ENCODE peak calls at places on chromosomes 12 and 14, in nine cellular contexts. H, W, J, X, L, Q, Z, B and F are unnamed samples.

GRCh38 chr12:69330475-69331473 is 17.4 kb upstream of the LYZ start:
- DNase-seq in H (no peak), W (no peak), J (peak; percentile 24), X (peak; percentile 70), L (no peak), Q (peak; percentile 16), Z (peak; percentile 75), B (peak; percentile 64), F (peak; percentile 21)

GRCh38 chr14:91606851-91607250 is 96.7 kb upstream of the PPP4R3A start:
- DNase-seq in H (no peak), W (no peak), J (no peak), X (no peak), L (no peak), Q (no peak), Z (no peak), B (no peak), F (peak; percentile 71)

GRCh38 chr12:122874081-122874480 is 21.8 kb downstream of the VPS37B start:
- DNase-seq in H (no peak), W (no peak), J (no peak), X (peak; percentile 57), L (no peak), Q (no peak), Z (peak; percentile 61), B (peak; percentile 54), F (no peak)

GRCh38 chr12:109776624-109777023 is 56.6 kb downstream of the TRPV4 start:
- DNase-seq in H (no peak), W (no peak), J (no peak), X (no peak), L (no peak), Q (no peak), Z (no peak), B (no peak), F (no peak)

GRCh38 chr12:51323966-51324895 is at the start of gene BIN2:
- DNase-seq in H (no peak), W (peak; percentile 37), J (no peak), X (peak; percentile 87), L (no peak), Q (peak; percentile 22), Z (peak; percentile 80), B (no peak), F (no peak)

GRCh38 chr12:118164798-118165486 is 29.0 kb downstream of the PEBP1 start:
- DNase-seq in H (peak; percentile 38), W (no peak), J (peak; percentile 37), X (no peak), L (peak; percentile 23), Q (no peak), Z (no peak), B (peak; percentile 55), F (peak; percentile 31)

GRCh38 chr12:46660719-46661118 is 165.1 kb downstream of the SLC38A4 start:
- DNase-seq in H (no peak), W (no peak), J (no peak), X (no peak), L (no peak), Q (no peak), Z (no peak), B (no peak), F (no peak)

GRCh38 chr14:105897725-105898113 is 371.3 kb downstream of the TMEM121 start:
- DNase-seq in H (no peak), W (no peak), J (no peak), X (no peak), L (no peak), Q (no peak), Z (no peak), B (no peak), F (no peak)

GRCh38 chr14:103819503-103820307 is 27.7 kb downstream of the PPP1R13B start:
- DNase-seq in H (no peak), W (no peak), J (peak; percentile 11), X (peak; percentile 60), L (peak; percentile 10), Q (peak; percentile 19), Z (no peak), B (peak; percentile 70), F (no peak)

GRCh38 chr14:94671870-94672444 is 59.8 kb downstream of the SERPINA3 start:
- DNase-seq in H (peak; percentile 16), W (no peak), J (no peak), X (peak; percentile 40), L (no peak), Q (no peak), Z (peak; percentile 36), B (peak; percentile 21), F (no peak)

GRCh38 chr12:22743700-22744099 is 118.7 kb downstream of the ETNK1 start:
- DNase-seq in H (no peak), W (no peak), J (peak; percentile 35), X (no peak), L (no peak), Q (no peak), Z (no peak), B (no peak), F (no peak)

GRCh38 chr12:68264864-68265256 is 11.5 kb upstream of the IL22 start:
- DNase-seq in H (peak; percentile 48), W (no peak), J (no peak), X (no peak), L (no peak), Q (no peak), Z (no peak), B (no peak), F (no peak)

GRCh38 chr14:61147369-61147897 is 133.7 kb downstream of the TMEM30B start:
- DNase-seq in H (peak; percentile 48), W (no peak), J (no peak), X (no peak), L (no peak), Q (no peak), Z (no peak), B (no peak), F (peak; percentile 30)

GRCh38 chr14:104799657-104800599 is 973 bp upstream of the ZBTB42 start:
- DNase-seq in H (peak; percentile 24), W (peak; percentile 84), J (peak; percentile 83), X (peak; percentile 95), L (peak; percentile 79), Q (peak; percentile 74), Z (peak; percentile 97), B (peak; percentile 84), F (peak; percentile 29)

GRCh38 chr14:100117026-100117425 is 42.4 kb downstream of the DEGS2 start:
- DNase-seq in H (no peak), W (no peak), J (no peak), X (peak; percentile 48), L (no peak), Q (no peak), Z (no peak), B (no peak), F (no peak)

GRCh38 chr14:100118377-100119011 is 41.0 kb downstream of the DEGS2 start:
- DNase-seq in H (no peak), W (no peak), J (no peak), X (no peak), L (no peak), Q (no peak), Z (no peak), B (no peak), F (no peak)

GRCh38 chr14:100116134-100116533 is 43.3 kb downstream of the DEGS2 start:
- DNase-seq in H (no peak), W (no peak), J (no peak), X (peak; percentile 15), L (no peak), Q (no peak), Z (no peak), B (no peak), F (no peak)

GRCh38 chr14:100119251-100119650 is 40.2 kb downstream of the DEGS2 start:
- DNase-seq in H (no peak), W (no peak), J (no peak), X (no peak), L (no peak), Q (no peak), Z (no peak), B (no peak), F (no peak)

GRCh38 chr14:100117647-100118376 is 41.6 kb downstream of the DEGS2 start:
- DNase-seq in H (no peak), W (no peak), J (no peak), X (no peak), L (no peak), Q (no peak), Z (no peak), B (no peak), F (no peak)
- H3K36me3 ChIP-seq in H (no peaks in the 10 kb centered on the region), W (no peaks in the 10 kb centered on the region), J (peaks cover 19% of the 10 kb centered on the region), X (no peaks in the 10 kb centered on the region), L (no peaks in the 10 kb centered on the region), Q (no peaks in the 10 kb centered on the region), Z (no peaks in the 10 kb centered on the region), B (no peaks in the 10 kb centered on the region), F (no peaks in the 10 kb centered on the region)

GRCh38 chr12:80118565-80119337 is 19.4 kb downstream of the OTOGL start:
- DNase-seq in H (no peak), W (no peak), J (no peak), X (no peak), L (no peak), Q (no peak), Z (no peak), B (no peak), F (no peak)
- H3K4me3 ChIP-seq in H (no peak overlapping the region), W (no peak overlapping the region), J (no peak overlapping the region), X (no peak overlapping the region), L (no peak overlapping the region), Q (no peak overlapping the region), Z (no peak overlapping the region), B (no peak overlapping the region), F (no peak overlapping the region)

GRCh38 chr12:56137853-56138571 is 9.9 kb downstream of the ESYT1 start:
- DNase-seq in H (no peak), W (no peak), J (no peak), X (no peak), L (no peak), Q (no peak), Z (peak; percentile 55), B (no peak), F (no peak)

GRCh38 chr12:56143870-56144269 is 8.5 kb upstream of the MYL6B start:
- DNase-seq in H (no peak), W (no peak), J (no peak), X (no peak), L (no peak), Q (no peak), Z (no peak), B (no peak), F (no peak)

GRCh38 chr12:56145218-56145617 is 7.2 kb upstream of the MYL6B start:
- DNase-seq in H (no peak), W (no peak), J (no peak), X (no peak), L (no peak), Q (no peak), Z (no peak), B (no peak), F (no peak)

GRCh38 chr12:56143225-56143624 is 9.2 kb upstream of the MYL6B start:
- DNase-seq in H (no peak), W (no peak), J (no peak), X (no peak), L (no peak), Q (no peak), Z (no peak), B (no peak), F (no peak)

GRCh38 chr12:56142184-56142784 is 10.1 kb upstream of the MYL6B start:
- DNase-seq in H (no peak), W (no peak), J (no peak), X (no peak), L (no peak), Q (no peak), Z (no peak), B (no peak), F (no peak)
- H3K36me3 ChIP-seq in H (peaks cover 62% of the 10 kb centered on the region), W (peaks cover 80% of the 10 kb centered on the region), J (peaks cover 62% of the 10 kb centered on the region), X (peaks cover 82% of the 10 kb centered on the region), L (peaks cover 57% of the 10 kb centered on the region), Q (peaks cover 44% of the 10 kb centered on the region), Z (peaks cover 17% of the 10 kb centered on the region), B (peaks cover 24% of the 10 kb centered on the region), F (peaks cover 33% of the 10 kb centered on the region)

DNA sequence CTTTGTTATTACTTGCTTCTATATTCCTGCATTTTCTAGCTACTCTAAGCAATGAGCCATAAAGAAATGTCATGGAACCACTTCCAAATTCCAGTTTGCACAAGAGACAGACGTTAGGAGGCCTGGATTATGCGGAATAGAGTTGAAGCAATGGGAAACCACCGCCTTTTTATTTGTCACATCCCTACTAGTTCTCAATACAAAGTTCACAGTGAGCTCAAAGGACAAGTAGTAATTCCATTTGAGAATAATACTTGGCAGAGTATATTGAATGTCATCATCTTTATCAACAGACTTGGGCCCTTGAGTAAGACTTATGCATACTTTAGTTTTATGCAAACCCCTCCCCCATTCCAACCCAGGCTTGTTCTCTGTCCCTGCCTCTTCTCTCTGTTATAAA is 3.7 kb upstream of the SLC15A5 start:
- DNase-seq in H (no peak), W (no peak), J (no peak), X (no peak), L (no peak), Q (no peak), Z (no peak), B (no peak), F (no peak)
- H3K4me3 ChIP-seq in H (no peak overlapping the region), W (no peak overlapping the region), J (no peak overlapping the region), X (no peak overlapping the region), L (no peak overlapping the region), Q (no peak overlapping the region), Z (no peak overlapping the region), B (no peak overlapping the region), F (no peak overlapping the region)